ENCODE peak calls at places on chromosomes 7 and 10, in eight cellular contexts. U, I, R, C, S, N, E and G are unnamed samples.

GRCh38 chr10:129021597-129022304 is 445.3 kb upstream of the MGMT start:
- DNase-seq in S (no peak), U (no peak), N (peak; percentile 30), R (peak; percentile 43), C (peak; percentile 22), I (no peak), E (no peak), G (no peak)

GRCh38 chr7:5183155-5183554 is 6.9 kb upstream of the WIPI2 start:
- DNase-seq in I (no peak), U (no peak), C (no peak), R (peak; percentile 84), E (peak; percentile 33), N (no peak), S (no peak), G (no peak)

GRCh38 chr7:42014625-42015412 is 222.2 kb downstream of the GLI3 start:
- DNase-seq in R (no peak), S (no peak), C (no peak), I (peak; percentile 50), U (no peak), N (peak; percentile 68), E (no peak), G (no peak)

GRCh38 chr7:30789334-30789711 is 18.1 kb downstream of the MINDY4 start:
- DNase-seq in R (no peak), E (no peak), S (no peak), I (no peak), C (no peak), N (peak; percentile 82), U (peak; percentile 30), G (no peak)

GRCh38 chr10:87861034-87861433 is 2.3 kb downstream of the KLLN start:
- DNase-seq in E (no peak), R (no peak), N (no peak), C (no peak), S (no peak), I (no peak), U (no peak), G (no peak)

GRCh38 chr10:132944510-132944909 is 2.1 kb upstream of the CFAP46 start:
- DNase-seq in E (peak; percentile 46), I (no peak), C (no peak), N (no peak), U (no peak), R (no peak), S (no peak), G (no peak)

GRCh38 chr10:116625845-116626244 is 5.1 kb downstream of the PNLIPRP2 start:
- DNase-seq in N (no peak), I (no peak), U (no peak), C (no peak), E (no peak), R (no peak), S (no peak), G (no peak)

GRCh38 chr7:52712938-52713337 is 322.5 kb upstream of the POM121L12 start:
- DNase-seq in U (no peak), R (no peak), C (no peak), N (no peak), I (no peak), E (no peak), S (no peak), G (no peak)

GRCh38 chr7:118060692-118061091 is 123.3 kb upstream of the LSM8 start:
- DNase-seq in U (no peak), E (no peak), R (no peak), C (no peak), N (no peak), S (no peak), I (no peak), G (no peak)

GRCh38 chr7:29859089-29859488 is 52.8 kb downstream of the WIPF3 start:
- DNase-seq in I (no peak), R (no peak), C (no peak), S (no peak), U (no peak), N (no peak), E (no peak), G (no peak)

GRCh38 chr7:111082351-111082750 is 8.6 kb upstream of the LRRN3 start:
- DNase-seq in R (peak; percentile 12), C (no peak), N (no peak), U (no peak), S (no peak), E (no peak), I (no peak), G (no peak)

GRCh38 chr10:121928528-121928884 is 675 bp upstream of the ATE1 start:
- DNase-seq in I (no peak), R (peak; percentile 63), N (peak; percentile 39), E (no peak), U (peak; percentile 26), C (no peak), S (no peak), G (peak; percentile 63)

GRCh38 chr10:33238643-33239042 is 95.8 kb downstream of the NRP1 start:
- DNase-seq in R (no peak), I (no peak), C (no peak), S (no peak), N (peak; percentile 66), E (no peak), U (no peak), G (no peak)

GRCh38 chr10:57775250-57775649 is 492.4 kb downstream of the IPMK start:
- DNase-seq in N (no peak), E (no peak), C (no peak), S (no peak), U (no peak), R (no peak), I (no peak), G (no peak)

GRCh38 chr7:14351167-14351566 is 361.7 kb upstream of the ETV1 start:
- DNase-seq in U (no peak), R (no peak), S (no peak), N (no peak), E (no peak), C (peak; percentile 6), I (no peak), G (no peak)

GRCh38 chr7:158037211-158037610 is 550.4 kb downstream of the PTPRN2 start:
- DNase-seq in U (no peak), E (peak; percentile 7), R (no peak), N (no peak), I (no peak), C (no peak), S (no peak), G (no peak)

GRCh38 chr7:55073051-55073511 is 54.3 kb downstream of the EGFR start:
- DNase-seq in I (no peak), C (no peak), R (no peak), S (no peak), N (peak; percentile 42), U (no peak), E (no peak), G (no peak)

GRCh38 chr7:138871065-138871464 is 73.1 kb upstream of the ATP6V0A4 start:
- DNase-seq in R (no peak), N (no peak), I (no peak), C (no peak), S (no peak), U (no peak), E (no peak), G (no peak)

GRCh38 chr7:138869353-138869752 is 71.4 kb upstream of the ATP6V0A4 start:
- DNase-seq in E (no peak), I (no peak), C (no peak), U (no peak), S (no peak), R (no peak), N (no peak), G (no peak)

GRCh38 chr7:138872576-138872975 is 74.6 kb upstream of the ATP6V0A4 start:
- DNase-seq in C (no peak), U (no peak), I (no peak), S (no peak), R (no peak), E (no peak), N (no peak), G (no peak)

GRCh38 chr7:138868711-138869110 is 70.7 kb upstream of the ATP6V0A4 start:
- DNase-seq in R (no peak), C (no peak), E (no peak), I (no peak), S (no peak), U (no peak), N (no peak), G (no peak)

DNA sequence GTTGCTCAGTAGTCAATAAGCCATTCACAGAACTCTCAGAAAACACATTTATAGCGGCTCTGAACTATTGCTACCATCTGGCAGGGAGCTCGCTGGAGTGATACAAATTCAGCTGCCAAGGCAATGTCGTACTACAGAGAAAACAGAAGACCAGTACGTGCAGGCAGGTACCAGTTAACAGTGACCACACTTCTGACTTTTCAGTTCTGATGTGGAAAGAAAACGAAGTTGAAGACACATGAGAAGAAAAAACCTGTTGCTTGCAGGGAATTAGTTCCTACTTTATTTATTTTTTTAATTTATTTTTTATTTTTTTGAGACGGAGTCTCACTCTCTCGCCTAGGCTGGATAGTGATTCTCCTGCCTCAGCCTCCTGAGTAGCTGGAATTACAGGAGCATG is 73.7 kb upstream of the ATP6V0A4 start:
- DNase-seq in I (no peak), C (no peak), U (no peak), E (no peak), S (no peak), R (no peak), N (no peak), G (no peak)
- H3K4me1 ChIP-seq in I (no peaks in the 10 kb centered on the region), C (no peaks in the 10 kb centered on the region), U (no peaks in the 10 kb centered on the region), E (no peaks in the 10 kb centered on the region), S (peaks cover 11% of the 10 kb centered on the region), R (no peaks in the 10 kb centered on the region), N (no peaks in the 10 kb centered on the region), G (no peaks in the 10 kb centered on the region)

DNA sequence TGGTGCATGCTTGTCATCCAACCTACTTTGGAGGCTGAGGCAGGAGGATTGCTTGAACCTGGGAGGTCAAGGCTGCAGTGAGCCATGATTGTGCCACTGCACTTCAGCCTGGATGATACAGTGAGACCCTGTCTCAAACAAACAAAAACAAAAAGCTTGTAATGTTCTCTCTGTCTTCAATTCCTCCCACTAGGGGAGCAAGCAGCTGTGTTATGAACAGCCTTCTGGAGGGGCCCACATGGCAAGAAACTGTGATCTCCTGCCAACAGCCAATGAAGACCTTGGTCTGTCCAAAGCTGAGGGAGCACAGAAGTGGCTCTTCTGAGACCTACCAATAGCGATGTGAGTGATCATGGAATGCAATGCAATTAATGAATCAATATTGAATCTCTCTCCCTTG is 229.2 kb downstream of the SEC23IP start:
- DNase-seq in U (no peak), E (no peak), C (no peak), S (no peak), R (no peak), N (no peak), I (no peak), G (no peak)
- TF ChIP-seq CTCF in U (no peak), E (no peak), C (no peak), S (no peak), R (no peak), N (no peak), I (no peak), G (no peak)

DNA sequence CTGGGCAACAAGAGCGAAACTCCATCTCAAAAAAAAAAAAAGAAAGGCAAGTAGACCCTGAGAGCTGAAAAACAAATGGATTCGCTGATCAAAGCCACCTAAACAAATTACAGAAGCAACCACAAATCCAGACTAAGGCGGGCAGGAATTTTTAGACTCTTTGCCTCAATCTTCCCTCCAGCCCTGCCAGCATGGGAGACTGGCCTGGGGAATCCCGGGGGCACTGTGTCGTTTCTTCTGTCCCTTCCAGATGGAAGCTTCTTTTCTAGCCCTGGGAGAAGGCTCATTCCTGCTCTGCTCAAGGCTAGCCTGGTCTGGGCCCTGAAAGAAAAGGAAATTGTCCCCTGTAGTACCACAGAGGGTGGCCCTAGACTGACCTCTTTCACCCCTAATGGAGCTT is 15.6 kb upstream of the SERPINE1 start:
- DNase-seq in R (no peak), E (no peak), C (no peak), S (no peak), I (no peak), N (no peak), U (no peak), G (no peak)
- H3K4me1 ChIP-seq in R (no peaks in the 10 kb centered on the region), E (peaks cover 16% of the 10 kb centered on the region), C (peaks cover 21% of the 10 kb centered on the region), S (no peaks in the 10 kb centered on the region), I (no peaks in the 10 kb centered on the region), N (peaks cover 4% of the 10 kb centered on the region), U (no peaks in the 10 kb centered on the region), G (peaks cover 9% of the 10 kb centered on the region)

GRCh38 chr10:101353692-101354583 is at the start of gene BTRC:
- DNase-seq in E (peak; percentile 97), S (peak; percentile 92), C (peak; percentile 98), N (peak; percentile 99), U (peak; percentile 95), I (peak; percentile 95), R (peak; percentile 98), G (peak; percentile 98)
- TF ChIP-seq CTCF in E (no peak), S (no peak), C (no peak), N (no peak), U (no peak), I (no peak), R (no peak), G (no peak)